ENCODE peak calls at places on chromosomes 12 and 14, in ten cellular contexts. B is fibroblast of lung, Y is sigmoid colon, D is H9, F is lung, Z is fibroblast of the aortic adventitia, V is heart right ventricle, Q is GM13976, E is fibroblast of pulmonary artery, U is foreskin fibroblast. S is an unnamed sample.

GRCh38 chr12:29609431-29610215 is 112.1 kb upstream of the OVCH1 start:
- DNase-seq in Z (peak), E (peak), B (no peak), Y (no peak), D (no peak), F (no peak), Q (no peak), V (no peak), U (no peak), S (no peak)

GRCh38 chr12:26056335-26056734 is 68.5 kb downstream of the BHLHE41 start:
- DNase-seq in Q (no peak), F (no peak), Y (no peak), E (peak), B (peak), D (no peak), Z (peak), V (no peak), U (no peak), S (no peak)

GRCh38 chr14:64504310-64504896 is at the start of gene ZBTB1:
- DNase-seq in F (peak), B (peak), D (peak), Y (peak), U (peak), E (peak), Z (peak), Q (peak), V (peak), S (peak)

GRCh38 chr12:52984136-52984535 is 22.1 kb upstream of the EIF4B start:
- DNase-seq in F (no peak), Z (no peak), E (no peak), U (no peak), D (no peak), B (no peak), Y (no peak), V (no peak), Q (no peak), S (peak)

GRCh38 chr12:34390171-34390841 is 368.0 kb downstream of the ALG10 start:
- DNase-seq in U (no peak), B (no peak), V (no peak), E (no peak), Z (no peak), D (no peak), Q (no peak), F (no peak), Y (peak), S (no peak)

GRCh38 chr12:3988519-3989217 is 115.5 kb upstream of the PARP11 start:
- DNase-seq in D (no peak), V (no peak), Q (peak), F (no peak), U (no peak), Z (no peak), B (no peak), Y (no peak), E (no peak), S (peak)

GRCh38 chr14:95701846-95702221 is 12.1 kb downstream of the TCL1A start:
- DNase-seq in Y (no peak), B (no peak), Q (no peak), V (no peak), E (no peak), F (no peak), D (no peak), Z (peak), U (no peak), S (no peak)

GRCh38 chr12:117045998-117046374 is 53.2 kb downstream of the TESC start:
- DNase-seq in U (no peak), F (no peak), Q (no peak), Y (no peak), B (no peak), D (no peak), V (no peak), E (no peak), Z (no peak), S (peak)

GRCh38 chr12:63862187-63863107 is 17.9 kb downstream of the SRGAP1 start:
- DNase-seq in B (no peak), Q (no peak), D (no peak), Y (no peak), V (peak), F (no peak), U (no peak), Z (no peak), E (peak), S (no peak)

GRCh38 chr14:64937821-64938193 is 4.7 kb downstream of the GPX2 start:
- DNase-seq in Q (no peak), E (peak), D (no peak), U (peak), F (no peak), V (no peak), Z (peak), Y (no peak), B (no peak), S (no peak)

GRCh38 chr14:105322791-105323556 is 8.4 kb downstream of the PACS2 start:
- DNase-seq in U (no peak), Z (no peak), E (no peak), Q (no peak), V (no peak), F (no peak), Y (no peak), B (no peak), D (peak), S (peak)

GRCh38 chr14:81412779-81413178 is 12.7 kb upstream of the STON2 start:
- DNase-seq in F (no peak), E (no peak), U (no peak), Q (no peak), Z (no peak), V (no peak), Y (no peak), B (no peak), D (no peak), S (no peak)

GRCh38 chr12:53190108-53190729 is 9.5 kb upstream of the CSAD start:
- DNase-seq in Z (peak), B (peak), D (peak), Y (peak), E (peak), U (peak), V (peak), F (no peak), Q (peak), S (peak)

GRCh38 chr14:44963775-44964380 is 1.9 kb downstream of the TOGARAM1 start:
- DNase-seq in Z (peak), D (no peak), B (peak), F (no peak), E (peak), U (no peak), Q (no peak), Y (no peak), V (peak), S (peak)

GRCh38 chr12:101209319-101210302 is at the start of gene SLC5A8:
- DNase-seq in Z (no peak), V (no peak), F (peak), E (no peak), U (no peak), Q (no peak), D (peak), Y (no peak), B (no peak), S (no peak)

GRCh38 chr14:43755707-43756106 is 751.4 kb downstream of the FSCB start:
- DNase-seq in F (no peak), E (no peak), B (no peak), D (no peak), Z (no peak), Y (no peak), U (no peak), V (no peak), Q (no peak), S (no peak)

GRCh38 chr14:37172024-37172869 is at the start of gene SLC25A21:
- DNase-seq in Q (no peak), V (peak), D (peak), B (peak), Y (peak), F (peak), E (peak), Z (peak), U (peak), S (no peak)

GRCh38 chr12:5589055-5589454 is 157.1 kb downstream of the NTF3 start:
- DNase-seq in E (no peak), F (no peak), Z (no peak), B (no peak), D (no peak), Q (no peak), Y (no peak), V (no peak), U (no peak), S (no peak)

GRCh38 chr14:106681161-106681955 is 1155.0 kb downstream of the TMEM121 start:
- DNase-seq in V (no peak), E (no peak), B (no peak), U (no peak), Q (no peak), F (no peak), Z (no peak), Y (no peak), D (no peak), S (no peak)

GRCh38 chr14:54166049-54166950 is 209.7 kb upstream of the BMP4 start:
- DNase-seq in B (no peak), V (no peak), U (no peak), E (no peak), Q (no peak), Y (no peak), D (no peak), F (no peak), Z (no peak), S (no peak)

GRCh38 chr12:26097046-26097878 is 27.6 kb downstream of the BHLHE41 start:
- DNase-seq in V (peak), D (peak), Q (peak), E (peak), B (peak), Y (peak), U (peak), F (peak), Z (peak), S (peak)

DNA sequence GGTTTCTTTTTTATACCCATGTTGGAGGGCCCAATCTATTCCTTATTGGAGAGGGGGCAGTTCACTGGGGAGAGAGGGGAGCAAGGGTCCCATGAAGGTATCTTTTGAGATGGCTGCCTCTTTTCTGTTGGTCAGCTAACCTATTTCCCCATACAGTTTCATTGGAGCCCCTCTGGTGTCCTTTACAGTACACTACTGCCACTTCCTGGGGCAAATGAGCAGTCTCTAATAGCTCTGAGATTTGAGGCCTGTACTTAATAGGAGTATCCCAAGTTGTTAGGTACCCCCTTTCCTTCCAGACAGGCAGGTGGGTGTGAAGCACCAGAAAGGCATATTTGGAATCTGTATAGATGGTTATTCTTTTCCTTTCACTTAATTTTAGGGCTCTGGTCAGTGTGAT is 41.3 kb upstream of the RNU6-8 start:
- DNase-seq in D (no peak), Z (no peak), F (no peak), Q (no peak), Y (no peak), E (peak), B (peak), U (no peak), V (no peak), S (no peak)
- TF ChIP-seq CTCF in D (peak), Z (no peak), F (no peak), Q (no peak), Y (no peak), E (peak), B (no peak), U (peak), V (no peak), S (no peak)

DNA sequence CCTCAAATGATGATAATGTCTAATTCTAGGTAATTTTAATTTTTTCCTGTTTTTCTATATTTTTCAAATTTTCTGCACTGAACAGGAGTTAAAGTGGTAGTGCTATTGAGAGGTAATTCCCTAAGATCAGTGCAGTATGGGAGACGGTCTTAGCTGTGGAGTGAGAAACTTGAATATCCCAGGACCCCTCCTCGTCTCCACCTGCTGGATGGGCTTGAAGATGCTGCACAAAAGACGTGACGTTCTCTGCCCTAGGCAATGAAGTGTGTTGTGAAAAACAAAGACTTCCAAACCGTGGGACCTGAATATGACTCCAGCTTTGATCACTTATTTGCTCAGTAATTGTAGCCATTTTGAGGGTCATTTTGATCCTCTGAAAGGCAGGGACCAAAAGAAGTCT is 298.1 kb downstream of the VRK1 start:
- DNase-seq in E (no peak), Q (no peak), F (no peak), Y (no peak), D (no peak), Z (no peak), B (no peak), V (no peak), U (no peak), S (no peak)
- TF ChIP-seq CTCF in E (no peak), Q (no peak), F (no peak), Y (no peak), D (peak), Z (no peak), B (no peak), V (no peak), U (no peak), S (no peak)

GRCh38 chr14:87066221-87066817 is 926.7 kb downstream of the GALC start:
- DNase-seq in D (no peak), Q (no peak), Y (no peak), F (no peak), B (peak), V (no peak), U (no peak), E (no peak), Z (peak), S (peak)
- TF ChIP-seq CTCF in D (peak), Q (no peak), Y (no peak), F (no peak), B (peak), V (peak), U (peak), E (peak), Z (peak), S (peak)

GRCh38 chr14:33755358-33755757 is 195.5 kb downstream of the EGLN3 start:
- DNase-seq in Q (no peak), Z (no peak), V (no peak), Y (no peak), U (no peak), E (no peak), F (no peak), B (no peak), D (no peak), S (no peak)

GRCh38 chr14:33758545-33758944 is 192.3 kb downstream of the EGLN3 start:
- DNase-seq in E (no peak), D (no peak), Q (no peak), B (no peak), F (no peak), V (no peak), Z (no peak), Y (no peak), U (no peak), S (no peak)

GRCh38 chr14:33756833-33757232 is 194.0 kb downstream of the EGLN3 start:
- DNase-seq in B (no peak), V (no peak), Y (no peak), Z (peak), F (no peak), D (no peak), E (no peak), U (no peak), Q (no peak), S (no peak)

GRCh38 chr14:33754264-33754663 is 196.6 kb downstream of the EGLN3 start:
- DNase-seq in V (no peak), U (no peak), Z (peak), D (peak), E (peak), Q (no peak), F (no peak), B (no peak), Y (no peak), S (no peak)
- TF ChIP-seq CTCF in V (no peak), U (no peak), Z (no peak), D (no peak), E (no peak), Q (no peak), F (no peak), B (no peak), Y (no peak), S (no peak)

DNA sequence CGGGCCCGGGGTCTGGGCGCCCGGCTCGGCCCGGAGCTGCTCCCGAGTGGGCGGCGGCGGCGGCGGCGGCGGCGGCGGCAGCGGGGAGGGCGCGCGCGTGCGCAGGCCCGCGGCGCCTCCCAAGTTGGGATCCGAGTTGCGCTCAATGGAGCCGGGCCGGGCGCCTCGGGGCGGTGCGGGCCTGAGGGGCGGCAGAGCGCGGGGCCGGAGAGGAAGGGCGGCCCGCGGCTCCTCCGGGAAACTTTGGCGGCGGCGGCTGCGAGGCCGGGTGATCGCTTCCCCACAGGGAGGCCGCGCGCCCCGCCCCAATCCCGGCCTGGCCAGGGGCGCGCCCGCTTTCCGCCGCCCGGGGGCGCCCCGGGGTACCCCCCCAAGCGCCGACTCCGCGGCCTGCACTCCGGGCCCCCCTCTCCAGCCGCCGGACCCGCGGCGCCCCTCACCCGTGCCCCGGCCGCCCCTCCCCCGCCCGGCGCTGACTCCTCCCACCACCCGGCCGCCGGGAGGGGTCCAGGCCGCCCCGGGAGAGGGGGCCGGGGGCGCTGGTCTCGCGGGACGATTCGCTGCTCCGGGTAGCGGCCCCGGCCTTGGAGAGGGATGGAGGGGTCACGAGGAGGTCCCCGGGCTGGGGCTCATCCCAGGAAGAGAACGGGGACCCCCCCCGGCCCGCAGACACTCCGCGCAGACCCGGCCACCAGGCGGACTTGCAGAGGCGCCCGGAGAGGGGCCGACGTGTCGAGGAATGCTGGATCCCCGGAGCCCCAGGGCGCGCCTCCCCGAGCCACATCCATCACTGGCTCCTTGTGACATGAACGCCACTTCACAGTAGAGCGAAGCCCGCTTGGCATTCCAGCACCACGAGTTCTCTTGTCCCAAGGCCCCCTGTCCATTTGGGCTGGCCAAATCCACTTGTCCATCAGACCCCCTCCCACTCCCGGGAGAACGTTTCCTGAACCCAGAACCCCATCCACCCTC is at the start of gene RILPL1:
- DNase-seq in Z (peak), F (peak), V (peak), B (peak), E (peak), Y (peak), D (peak), Q (peak), U (peak), S (peak)
- TF ChIP-seq CTCF in Z (peak), F (no peak), V (peak), B (peak), E (peak), Y (peak), D (peak), Q (peak), U (peak), S (peak)

DNA sequence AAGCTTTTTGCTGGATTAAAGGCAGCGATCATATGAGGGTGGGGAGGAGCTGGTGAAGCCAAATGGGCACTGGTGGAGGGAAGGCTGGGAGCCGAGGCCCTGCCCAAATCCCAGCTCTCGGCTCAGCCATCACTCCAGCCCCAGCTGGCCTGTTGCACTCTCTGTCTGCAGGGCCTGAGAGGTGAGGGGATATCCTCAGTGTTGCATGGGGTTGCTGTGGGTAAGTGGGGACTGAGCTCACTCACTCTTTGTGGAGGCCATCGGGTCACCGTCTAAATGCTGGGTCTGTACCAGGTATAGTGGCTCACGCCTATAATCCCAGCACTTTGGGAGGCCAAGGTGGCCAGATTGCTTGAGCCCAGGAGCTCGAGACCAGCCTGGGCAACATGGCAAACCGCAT is 28.7 kb downstream of the CALM1 start:
- DNase-seq in F (no peak), Z (no peak), B (no peak), Q (no peak), E (no peak), D (no peak), V (no peak), U (no peak), Y (no peak), S (no peak)
- TF ChIP-seq CTCF in F (no peak), Z (no peak), B (no peak), Q (no peak), E (no peak), D (no peak), V (no peak), U (no peak), Y (no peak), S (no peak)

GRCh38 chr12:46373303-46374182 is 970 bp upstream of the SLC38A2 start:
- DNase-seq in B (peak), F (peak), U (no peak), Z (peak), E (peak), Y (peak), Q (peak), V (peak), D (peak), S (peak)
- TF ChIP-seq CTCF in B (peak), F (no peak), U (peak), Z (peak), E (peak), Y (no peak), Q (no peak), V (no peak), D (peak), S (no peak)

GRCh38 chr12:58148405-58148804 is 207.0 kb downstream of the ATP23 start:
- DNase-seq in B (peak), U (peak), F (no peak), D (no peak), E (peak), Q (no peak), Z (peak), Y (no peak), V (no peak), S (peak)

GRCh38 chr12:58142991-58143390 is 201.6 kb downstream of the ATP23 start:
- DNase-seq in D (no peak), Y (no peak), Z (no peak), F (no peak), U (no peak), Q (no peak), B (no peak), V (no peak), E (no peak), S (no peak)

GRCh38 chr12:58143498-58143897 is 202.1 kb downstream of the ATP23 start:
- DNase-seq in V (no peak), U (no peak), Z (no peak), Q (no peak), B (no peak), Y (no peak), D (no peak), E (no peak), F (no peak), S (no peak)

GRCh38 chr12:58154359-58154758 is 213.0 kb downstream of the ATP23 start:
- DNase-seq in U (no peak), V (no peak), F (no peak), D (no peak), Z (no peak), B (no peak), Q (no peak), E (no peak), Y (no peak), S (no peak)

GRCh38 chr12:58148976-58149375 is 207.6 kb downstream of the ATP23 start:
- DNase-seq in Y (no peak), B (no peak), Z (no peak), F (no peak), U (no peak), E (no peak), V (no peak), D (no peak), Q (no peak), S (no peak)
- TF ChIP-seq CTCF in Y (no peak), B (no peak), Z (no peak), F (no peak), U (no peak), E (no peak), V (no peak), D (no peak), Q (no peak), S (no peak)

S was measured in NB4.